ENCODE peak calls at places on chromosomes 7 and 10, in six cellular contexts. One of them, this sample, is unnamed.

GRCh38 chr10:7378602-7379403 is 32.0 kb downstream of the SFMBT2 start:
- DNase-seq in SJSA1: no peak
- DNase-seq in aorta: no peak
- DNase-seq in brain microvascular endothelial cell: no peak
- DNase-seq in uterus: no peak
- DNase-seq in fibroblast of lung: no peak
- DNase-seq in this sample: no peak

GRCh38 chr10:13099144-13099665 is 758 bp upstream of the OPTN start:
- DNase-seq in SJSA1: no peak
- DNase-seq in brain microvascular endothelial cell: peak
- DNase-seq in aorta: no peak
- DNase-seq in fibroblast of lung: peak
- DNase-seq in uterus: peak
- DNase-seq in this sample: no peak

GRCh38 chr10:124744688-124745055 is 494 bp upstream of the FAM53B start:
- DNase-seq in aorta: no peak
- DNase-seq in brain microvascular endothelial cell: peak
- DNase-seq in fibroblast of lung: peak
- DNase-seq in uterus: no peak
- DNase-seq in SJSA1: peak
- DNase-seq in this sample: no peak

GRCh38 chr10:71451754-71452153 is 55.0 kb downstream of the CDH23 start:
- DNase-seq in fibroblast of lung: no peak
- DNase-seq in uterus: no peak
- DNase-seq in brain microvascular endothelial cell: no peak
- DNase-seq in aorta: no peak
- DNase-seq in SJSA1: no peak
- DNase-seq in this sample: no peak

GRCh38 chr7:152495867-152496266 is 60.1 kb upstream of the KMT2C start:
- DNase-seq in fibroblast of lung: no peak
- DNase-seq in brain microvascular endothelial cell: no peak
- DNase-seq in aorta: no peak
- DNase-seq in uterus: no peak
- DNase-seq in SJSA1: no peak
- DNase-seq in this sample: no peak

GRCh38 chr7:115289966-115290365 is 368.1 kb downstream of the MDFIC start:
- DNase-seq in brain microvascular endothelial cell: no peak
- DNase-seq in SJSA1: no peak
- DNase-seq in aorta: no peak
- DNase-seq in uterus: no peak
- DNase-seq in fibroblast of lung: no peak
- DNase-seq in this sample: no peak

GRCh38 chr7:4607321-4607729 is 74.8 kb upstream of the FOXK1 start:
- DNase-seq in SJSA1: no peak
- DNase-seq in uterus: no peak
- DNase-seq in aorta: peak
- DNase-seq in fibroblast of lung: no peak
- DNase-seq in brain microvascular endothelial cell: no peak
- DNase-seq in this sample: no peak

GRCh38 chr10:23362879-23363787 is 18.5 kb upstream of the C10orf67 start:
- DNase-seq in brain microvascular endothelial cell: no peak
- DNase-seq in fibroblast of lung: no peak
- DNase-seq in aorta: no peak
- DNase-seq in uterus: no peak
- DNase-seq in SJSA1: no peak
- DNase-seq in this sample: no peak

GRCh38 chr7:108464743-108465142 is 8.5 kb upstream of the NRCAM start:
- DNase-seq in fibroblast of lung: peak
- DNase-seq in SJSA1: no peak
- DNase-seq in uterus: no peak
- DNase-seq in brain microvascular endothelial cell: no peak
- DNase-seq in aorta: no peak
- DNase-seq in this sample: no peak

GRCh38 chr7:24842449-24843241 is 85.4 kb upstream of the GSDME start:
- DNase-seq in fibroblast of lung: no peak
- DNase-seq in aorta: no peak
- DNase-seq in SJSA1: peak
- DNase-seq in uterus: no peak
- DNase-seq in brain microvascular endothelial cell: no peak
- DNase-seq in this sample: no peak

GRCh38 chr10:50552771-50553535 is 70.8 kb downstream of the SGMS1 start:
- DNase-seq in brain microvascular endothelial cell: peak
- DNase-seq in aorta: no peak
- DNase-seq in uterus: no peak
- DNase-seq in SJSA1: peak
- DNase-seq in fibroblast of lung: peak
- DNase-seq in this sample: no peak

GRCh38 chr10:42638821-42639270 is 476 bp upstream of the ZNF33B start:
- DNase-seq in brain microvascular endothelial cell: no peak
- DNase-seq in fibroblast of lung: no peak
- DNase-seq in uterus: no peak
- DNase-seq in SJSA1: no peak
- DNase-seq in aorta: no peak
- DNase-seq in this sample: no peak

GRCh38 chr10:73965890-73966768 is 31.8 kb upstream of the VCL start:
- DNase-seq in SJSA1: peak
- DNase-seq in aorta: peak
- DNase-seq in brain microvascular endothelial cell: peak
- DNase-seq in uterus: peak
- DNase-seq in fibroblast of lung: peak
- DNase-seq in this sample: peak

GRCh38 chr10:48503293-48503911 is 101.5 kb downstream of the ARHGAP22 start:
- DNase-seq in aorta: no peak
- DNase-seq in SJSA1: no peak
- DNase-seq in brain microvascular endothelial cell: no peak
- DNase-seq in uterus: no peak
- DNase-seq in fibroblast of lung: no peak
- DNase-seq in this sample: no peak

GRCh38 chr7:101618916-101619315 is 10.2 kb downstream of the MYL10 start:
- DNase-seq in fibroblast of lung: no peak
- DNase-seq in SJSA1: no peak
- DNase-seq in aorta: no peak
- DNase-seq in brain microvascular endothelial cell: no peak
- DNase-seq in uterus: no peak
- DNase-seq in this sample: no peak

GRCh38 chr7:101532000-101532399 is 97.1 kb downstream of the MYL10 start:
- DNase-seq in aorta: no peak
- DNase-seq in SJSA1: no peak
- DNase-seq in fibroblast of lung: no peak
- DNase-seq in uterus: no peak
- DNase-seq in brain microvascular endothelial cell: no peak
- DNase-seq in this sample: no peak

GRCh38 chr7:88357794-88358533 is 51.3 kb upstream of the STEAP4 start:
- DNase-seq in SJSA1: no peak
- DNase-seq in aorta: no peak
- DNase-seq in uterus: no peak
- DNase-seq in fibroblast of lung: no peak
- DNase-seq in brain microvascular endothelial cell: peak
- DNase-seq in this sample: no peak

GRCh38 chr7:94127026-94127425 is 122.9 kb upstream of the BET1 start:
- DNase-seq in SJSA1: no peak
- DNase-seq in brain microvascular endothelial cell: no peak
- DNase-seq in uterus: no peak
- DNase-seq in aorta: no peak
- DNase-seq in fibroblast of lung: no peak
- DNase-seq in this sample: no peak

GRCh38 chr7:94088560-94088959 is 84.4 kb upstream of the BET1 start:
- DNase-seq in brain microvascular endothelial cell: no peak
- DNase-seq in uterus: no peak
- DNase-seq in SJSA1: peak
- DNase-seq in aorta: no peak
- DNase-seq in fibroblast of lung: no peak
- DNase-seq in this sample: no peak

GRCh38 chr10:60480865-60481563 is 91.3 kb upstream of the ANK3 start:
- DNase-seq in uterus: no peak
- DNase-seq in aorta: no peak
- DNase-seq in brain microvascular endothelial cell: peak
- DNase-seq in fibroblast of lung: peak
- DNase-seq in SJSA1: no peak
- DNase-seq in this sample: no peak

GRCh38 chr10:24901686-24902399 is 50.6 kb downstream of the PRTFDC1 start:
- DNase-seq in brain microvascular endothelial cell: peak
- DNase-seq in fibroblast of lung: peak
- DNase-seq in SJSA1: peak
- DNase-seq in aorta: no peak
- DNase-seq in uterus: peak
- DNase-seq in this sample: no peak

GRCh38 chr10:34905200-34905927 is 90.3 kb upstream of the PARD3 start:
- DNase-seq in fibroblast of lung: no peak
- DNase-seq in uterus: no peak
- DNase-seq in brain microvascular endothelial cell: no peak
- DNase-seq in aorta: no peak
- DNase-seq in SJSA1: no peak
- DNase-seq in this sample: no peak

GRCh38 chr10:125158528-125159485 is 1.6 kb downstream of the CTBP2 start:
- DNase-seq in SJSA1: peak
- DNase-seq in uterus: peak
- DNase-seq in aorta: peak
- DNase-seq in fibroblast of lung: peak
- DNase-seq in brain microvascular endothelial cell: no peak
- DNase-seq in this sample: peak

GRCh38 chr7:133771778-133772421 is 355.2 kb upstream of the LRGUK start:
- DNase-seq in SJSA1: no peak
- DNase-seq in fibroblast of lung: no peak
- DNase-seq in uterus: no peak
- DNase-seq in brain microvascular endothelial cell: no peak
- DNase-seq in aorta: no peak
- DNase-seq in this sample: no peak

GRCh38 chr7:73742753-73743641 is 4.4 kb upstream of the ABHD11 start:
- DNase-seq in brain microvascular endothelial cell: no peak
- DNase-seq in uterus: peak
- DNase-seq in SJSA1: no peak
- DNase-seq in fibroblast of lung: no peak
- DNase-seq in aorta: peak
- DNase-seq in this sample: peak

GRCh38 chr10:114239117-114239993 is at the start of gene VWA2:
- DNase-seq in aorta: no peak
- DNase-seq in SJSA1: no peak
- DNase-seq in uterus: no peak
- DNase-seq in fibroblast of lung: no peak
- DNase-seq in brain microvascular endothelial cell: no peak
- DNase-seq in this sample: peak

GRCh38 chr7:8157296-8157695 is 104.7 kb downstream of the ICA1 start:
- DNase-seq in brain microvascular endothelial cell: no peak
- DNase-seq in uterus: no peak
- DNase-seq in aorta: no peak
- DNase-seq in SJSA1: no peak
- DNase-seq in fibroblast of lung: no peak
- DNase-seq in this sample: no peak

GRCh38 chr10:34124522-34125035 is 690.5 kb downstream of the PARD3 start:
- DNase-seq in SJSA1: peak
- DNase-seq in uterus: no peak
- DNase-seq in aorta: no peak
- DNase-seq in fibroblast of lung: no peak
- DNase-seq in brain microvascular endothelial cell: peak
- DNase-seq in this sample: no peak

GRCh38 chr10:47362199-47362598 is 14.0 kb downstream of the RBP3 start:
- DNase-seq in SJSA1: no peak
- DNase-seq in brain microvascular endothelial cell: no peak
- DNase-seq in uterus: no peak
- DNase-seq in fibroblast of lung: no peak
- DNase-seq in aorta: peak
- DNase-seq in this sample: no peak

DNA sequence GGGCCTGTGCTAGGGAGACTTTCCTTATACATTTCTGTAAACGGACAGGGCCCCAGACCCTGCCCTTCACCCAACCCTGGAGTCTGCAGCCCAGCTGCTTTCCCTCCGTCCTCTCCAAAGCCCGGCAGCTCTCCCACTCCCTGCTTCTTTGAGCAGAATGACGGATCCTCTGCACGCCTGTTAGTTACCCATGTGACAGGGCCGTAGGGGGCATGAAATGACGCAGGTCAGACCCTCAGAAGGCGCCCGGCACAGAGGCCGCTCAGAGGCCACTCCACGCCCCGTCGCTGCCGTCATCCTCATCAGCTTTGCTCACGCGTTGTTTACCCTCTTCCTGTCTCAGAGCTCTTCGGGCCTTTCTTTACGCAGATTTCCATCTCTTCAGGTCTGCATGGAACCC is 60.2 kb upstream of the MKRN1 start:
- DNase-seq in SJSA1: no peak
- DNase-seq in fibroblast of lung: no peak
- DNase-seq in aorta: no peak
- DNase-seq in uterus: no peak
- DNase-seq in brain microvascular endothelial cell: no peak
- DNase-seq in this sample: no peak
- H3K27ac ChIP-seq in SJSA1: no peak
- H3K27ac ChIP-seq in fibroblast of lung: peak
- H3K27ac ChIP-seq in aorta: no peak
- H3K27ac ChIP-seq in uterus: peak
- H3K27ac ChIP-seq in brain microvascular endothelial cell: no peak
- H3K27ac ChIP-seq in this sample: peak

GRCh38 chr10:79078367-79079073 is 9.8 kb downstream of the ZMIZ1 start:
- DNase-seq in aorta: no peak
- DNase-seq in fibroblast of lung: no peak
- DNase-seq in uterus: no peak
- DNase-seq in SJSA1: no peak
- DNase-seq in brain microvascular endothelial cell: no peak
- DNase-seq in this sample: no peak

GRCh38 chr10:79081353-79082034 is 12.7 kb downstream of the ZMIZ1 start:
- DNase-seq in fibroblast of lung: peak
- DNase-seq in SJSA1: peak
- DNase-seq in aorta: no peak
- DNase-seq in uterus: no peak
- DNase-seq in brain microvascular endothelial cell: peak
- DNase-seq in this sample: no peak

GRCh38 chr10:79077488-79078173 is 8.9 kb downstream of the ZMIZ1 start:
- DNase-seq in fibroblast of lung: no peak
- DNase-seq in brain microvascular endothelial cell: no peak
- DNase-seq in SJSA1: no peak
- DNase-seq in uterus: no peak
- DNase-seq in aorta: no peak
- DNase-seq in this sample: no peak

GRCh38 chr10:79079490-79080355 is 11.0 kb downstream of the ZMIZ1 start:
- DNase-seq in SJSA1: peak
- DNase-seq in aorta: no peak
- DNase-seq in fibroblast of lung: peak
- DNase-seq in uterus: peak
- DNase-seq in brain microvascular endothelial cell: peak
- DNase-seq in this sample: peak

GRCh38 chr10:79079074-79079397 is 10.3 kb downstream of the ZMIZ1 start:
- DNase-seq in SJSA1: peak
- DNase-seq in fibroblast of lung: no peak
- DNase-seq in uterus: no peak
- DNase-seq in brain microvascular endothelial cell: no peak
- DNase-seq in aorta: no peak
- DNase-seq in this sample: no peak
- H3K4me3 ChIP-seq in SJSA1: no peak
- H3K4me3 ChIP-seq in fibroblast of lung: no peak
- H3K4me3 ChIP-seq in uterus: no peak
- H3K4me3 ChIP-seq in brain microvascular endothelial cell: no peak
- H3K4me3 ChIP-seq in aorta: no peak
- H3K4me3 ChIP-seq in this sample: no peak

GRCh38 chr7:40850017-40850416 is 715.2 kb downstream of the SUGCT start:
- DNase-seq in uterus: no peak
- DNase-seq in aorta: no peak
- DNase-seq in SJSA1: no peak
- DNase-seq in brain microvascular endothelial cell: no peak
- DNase-seq in fibroblast of lung: no peak
- DNase-seq in this sample: no peak
- H3K27ac ChIP-seq in uterus: no peak
- H3K27ac ChIP-seq in aorta: no peak
- H3K27ac ChIP-seq in SJSA1: no peak
- H3K27ac ChIP-seq in brain microvascular endothelial cell: no peak
- H3K27ac ChIP-seq in fibroblast of lung: no peak
- H3K27ac ChIP-seq in this sample: no peak

GRCh38 chr10:58807631-58808024 is 295.0 kb downstream of the BICC1 start:
- DNase-seq in SJSA1: no peak
- DNase-seq in fibroblast of lung: peak
- DNase-seq in aorta: no peak
- DNase-seq in brain microvascular endothelial cell: no peak
- DNase-seq in uterus: peak
- DNase-seq in this sample: no peak
- H3K4me3 ChIP-seq in SJSA1: no peak
- H3K4me3 ChIP-seq in fibroblast of lung: no peak
- H3K4me3 ChIP-seq in aorta: no peak
- H3K4me3 ChIP-seq in brain microvascular endothelial cell: no peak
- H3K4me3 ChIP-seq in uterus: no peak
- H3K4me3 ChIP-seq in this sample: no peak